ENCODE peak calls at places on chromosome 13, in eight cellular contexts. H, I, X, N, V, Z, U and F are unnamed samples.

GRCh38 chr13:61255035-61255796 is 160.4 kb downstream of the PCDH20 start:
- DNase-seq in H (no peak), I (peak; percentile 40), X (no peak), N (no peak), V (no peak), Z (no peak), U (no peak), F (peak; percentile 41)

GRCh38 chr13:77565635-77566034 is 30.1 kb downstream of the SCEL start:
- DNase-seq in H (peak; percentile 9), I (peak; percentile 66), X (no peak), N (no peak), V (peak; percentile 43), Z (no peak), U (no peak), F (peak; percentile 12)

GRCh38 chr13:24232474-24232873 is 72.0 kb downstream of the SPATA13 start:
- DNase-seq in H (no peak), I (no peak), X (no peak), N (no peak), V (no peak), Z (no peak), U (no peak), F (no peak)

GRCh38 chr13:59094149-59094548 is 1069.6 kb downstream of the DIAPH3 start:
- DNase-seq in H (peak; percentile 2), I (peak; percentile 40), X (no peak), N (peak; percentile 41), V (peak; percentile 18), Z (no peak), U (no peak), F (no peak)

GRCh38 chr13:34521166-34521565 is 420.9 kb upstream of the NBEA start:
- DNase-seq in H (no peak), I (no peak), X (no peak), N (no peak), V (no peak), Z (no peak), U (no peak), F (no peak)

GRCh38 chr13:59914556-59914955 is 249.2 kb downstream of the DIAPH3 start:
- DNase-seq in H (peak; percentile 68), I (no peak), X (no peak), N (no peak), V (no peak), Z (no peak), U (no peak), F (no peak)

GRCh38 chr13:84844473-84844872 is 954.7 kb downstream of the SLITRK6 start:
- DNase-seq in H (no peak), I (peak; percentile 48), X (no peak), N (peak; percentile 18), V (peak; percentile 18), Z (no peak), U (no peak), F (no peak)

GRCh38 chr13:103539265-103539664 is 473.0 kb upstream of the SLC10A2 start:
- DNase-seq in H (no peak), I (no peak), X (no peak), N (no peak), V (no peak), Z (peak; percentile 9), U (peak; percentile 11), F (peak; percentile 5)

GRCh38 chr13:29511439-29511814 is 84.1 kb downstream of the SLC7A1 start:
- DNase-seq in H (no peak), I (no peak), X (no peak), N (no peak), V (no peak), Z (no peak), U (no peak), F (no peak)

GRCh38 chr13:84933797-84934196 is 865.4 kb downstream of the SLITRK6 start:
- DNase-seq in H (no peak), I (no peak), X (no peak), N (no peak), V (no peak), Z (no peak), U (no peak), F (no peak)

GRCh38 chr13:30607908-30608307 is 9.8 kb upstream of the USPL1 start:
- DNase-seq in H (no peak), I (no peak), X (peak; percentile 34), N (peak; percentile 9), V (no peak), Z (no peak), U (no peak), F (no peak)

DNA sequence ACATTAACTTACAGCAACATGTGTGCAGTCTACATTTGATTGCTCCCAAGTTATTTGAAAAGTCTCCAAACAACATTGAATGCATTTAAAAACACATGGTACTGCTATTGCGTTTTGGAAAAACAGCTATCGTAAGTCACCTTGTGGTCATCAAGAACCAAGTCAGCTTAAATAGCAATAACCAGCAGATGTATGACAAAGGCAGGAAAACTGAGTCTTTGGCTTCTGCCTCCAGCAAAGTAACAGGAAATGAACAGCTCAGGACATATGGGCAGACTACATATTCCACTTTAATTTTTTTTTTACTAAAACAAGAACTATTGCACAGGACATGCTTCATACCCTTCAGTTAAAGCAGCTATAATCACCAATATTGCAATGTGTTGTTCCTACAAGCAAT is 580.6 kb upstream of the SPRY2 start:
- DNase-seq in H (no peak), I (no peak), X (no peak), N (no peak), V (no peak), Z (no peak), U (no peak), F (no peak)
- TF ChIP-seq CTCF in H (no peak), I (no peak), X (no peak), N (no peak), V (no peak), Z (no peak), U (no peak), F (no peak)

GRCh38 chr13:72561791-72562190 is 165.6 kb downstream of the MZT1 start:
- DNase-seq in H (no peak), I (no peak), X (no peak), N (no peak), V (no peak), Z (no peak), U (no peak), F (no peak)

GRCh38 chr13:72562686-72563085 is 164.7 kb downstream of the MZT1 start:
- DNase-seq in H (no peak), I (no peak), X (no peak), N (no peak), V (no peak), Z (no peak), U (no peak), F (no peak)

GRCh38 chr13:72567566-72567965 is 159.9 kb downstream of the MZT1 start:
- DNase-seq in H (no peak), I (no peak), X (no peak), N (no peak), V (no peak), Z (no peak), U (no peak), F (no peak)

GRCh38 chr13:72570019-72570418 is 157.4 kb downstream of the MZT1 start:
- DNase-seq in H (no peak), I (no peak), X (no peak), N (peak; percentile 29), V (no peak), Z (no peak), U (no peak), F (no peak)

GRCh38 chr13:72565893-72566292 is 161.5 kb downstream of the MZT1 start:
- DNase-seq in H (peak; percentile 15), I (peak; percentile 53), X (no peak), N (no peak), V (peak; percentile 11), Z (no peak), U (no peak), F (no peak)
- TF ChIP-seq CTCF in H (peak; percentile 53), I (peak; percentile 69), X (no peak), N (peak; percentile 85), V (peak; percentile 72), Z (peak; percentile 89), U (peak; percentile 31), F (peak; percentile 81)

GRCh38 chr13:26075498-26075897 is 23.7 kb upstream of the SHISA2 start:
- DNase-seq in H (no peak), I (peak; percentile 16), X (no peak), N (no peak), V (no peak), Z (no peak), U (no peak), F (no peak)

DNA sequence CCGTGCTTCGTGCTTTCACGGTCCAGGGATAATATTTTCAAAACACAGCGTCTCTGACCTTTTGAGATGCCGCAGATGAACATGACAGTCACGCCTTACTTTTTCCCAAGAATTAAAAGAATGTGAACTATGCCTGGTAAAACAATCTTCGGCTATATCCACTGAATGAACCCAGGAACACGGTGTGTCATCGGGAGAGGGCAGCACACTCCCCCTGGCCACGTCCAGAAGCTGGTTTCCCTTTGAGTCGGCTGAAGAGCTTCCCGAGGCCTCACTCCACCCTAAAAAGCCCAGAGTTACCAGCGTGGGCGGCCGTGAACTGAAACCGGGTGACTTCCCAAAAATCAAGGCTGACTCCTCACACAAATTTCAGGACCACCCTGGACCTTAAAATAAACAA is 22.9 kb upstream of the SHISA2 start:
- DNase-seq in H (peak; percentile 14), I (peak; percentile 24), X (no peak), N (peak; percentile 15), V (no peak), Z (no peak), U (no peak), F (no peak)
- TF ChIP-seq CTCF in H (peak; percentile 9), I (no peak), X (no peak), N (no peak), V (no peak), Z (no peak), U (no peak), F (no peak)

DNA sequence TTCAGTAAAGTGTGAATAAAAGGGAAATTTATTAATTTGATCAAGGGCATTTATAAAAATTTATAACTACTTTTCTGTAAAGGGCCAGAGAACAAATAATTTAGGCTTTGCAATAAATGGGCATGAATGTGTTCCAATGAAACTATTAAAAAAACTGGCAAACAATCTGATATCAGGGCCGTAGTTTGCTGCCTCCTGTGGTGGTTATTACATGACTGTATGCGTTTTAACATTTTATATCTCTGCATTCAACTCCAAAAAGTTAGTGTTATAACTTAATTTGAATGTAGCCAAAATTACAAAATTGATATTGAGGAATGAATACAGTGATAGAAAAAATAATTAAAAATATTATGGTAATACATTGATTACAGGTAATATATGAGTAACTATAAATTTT is 80.5 kb upstream of the POSTN start:
- DNase-seq in H (no peak), I (peak; percentile 22), X (no peak), N (no peak), V (no peak), Z (no peak), U (no peak), F (no peak)
- TF ChIP-seq CTCF in H (peak; percentile 10), I (peak; percentile 43), X (no peak), N (peak; percentile 43), V (no peak), Z (peak; percentile 45), U (no peak), F (no peak)

DNA sequence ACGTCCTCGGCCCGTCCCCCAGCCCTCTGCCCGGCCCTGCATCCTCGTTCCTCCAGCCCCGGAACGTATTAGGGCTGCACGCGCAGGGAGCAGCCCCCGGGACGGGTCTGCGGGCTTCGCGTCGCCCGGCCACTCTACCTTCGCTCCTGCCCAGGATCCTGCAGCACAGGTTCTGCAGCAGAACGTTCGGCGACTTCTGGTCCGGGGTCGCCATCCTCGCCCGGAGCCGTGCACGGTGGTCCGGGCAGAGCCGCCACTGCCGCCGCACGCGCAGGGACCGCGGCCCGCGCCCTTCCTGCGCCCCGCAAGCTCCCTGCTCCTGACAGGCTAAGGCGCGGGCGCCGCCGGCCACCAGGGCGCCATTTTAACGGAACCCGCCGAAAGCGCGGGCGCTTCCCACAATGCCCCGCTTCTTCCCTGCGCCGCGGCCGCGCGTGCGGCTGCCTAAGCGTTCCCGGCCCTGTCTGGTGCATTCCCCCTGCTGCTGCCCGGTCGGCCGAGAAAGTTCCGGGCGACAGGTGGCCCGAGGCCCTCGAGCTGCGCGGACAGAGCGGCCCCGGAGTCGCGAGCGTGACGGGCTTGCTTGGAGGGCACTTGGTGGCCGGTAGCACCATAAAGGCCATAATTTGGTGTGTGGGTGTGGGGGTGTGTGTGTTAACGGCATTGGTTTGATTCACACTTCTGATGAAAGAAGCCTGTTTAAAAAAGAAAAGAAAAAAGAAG is at the start of gene TUBGCP3:
- DNase-seq in H (peak; percentile 78), I (peak; percentile 72), X (peak; percentile 87), N (peak; percentile 64), V (peak; percentile 86), Z (peak; percentile 71), U (peak; percentile 88), F (peak; percentile 82)
- TF ChIP-seq CTCF in H (no peak), I (no peak), X (peak; percentile 5), N (peak; percentile 10), V (no peak), Z (peak; percentile 29), U (no peak), F (no peak)